ENCODE peak calls at places on chromosomes 7 and 10, in seven cellular contexts. F is lung; Y is lower lobe of right lung; X is NCI-H226; Z is activated effector memory CD4-positive, alpha-beta T cell treated with Interleukin-2 at 50 U/mL for 16 hours; I is EH; K is progenitor cell of endocrine pancreas. E is an unnamed sample.

GRCh38 chr10:110643670-110644597 is at the start of gene RBM20:
- DNase-seq in F (no peak), I (peak), Y (no peak), K (peak), X (no peak), Z (no peak), E (peak)

GRCh38 chr10:48684792-48685651 is at the start of gene WDFY4:
- DNase-seq in K (no peak), F (peak), I (no peak), Z (no peak), Y (peak), X (no peak), E (no peak)

GRCh38 chr10:52004342-52004949 is 305.1 kb upstream of the CSTF2T start:
- DNase-seq in Y (no peak), I (peak), K (no peak), X (peak), F (no peak), Z (no peak), E (peak)

GRCh38 chr7:2936301-2936700 is 92.2 kb upstream of the GNA12 start:
- DNase-seq in F (no peak), K (no peak), Z (no peak), X (no peak), I (no peak), Y (peak), E (no peak)

GRCh38 chr10:75952093-75952492 is 520.7 kb downstream of the LRMDA start:
- DNase-seq in Y (no peak), Z (no peak), I (no peak), K (no peak), F (no peak), X (no peak), E (no peak)

GRCh38 chr7:130490888-130491771 is 755 bp upstream of the MEST start:
- DNase-seq in F (no peak), I (peak), K (peak), Y (peak), Z (no peak), X (no peak), E (peak)

GRCh38 chr7:159119851-159120539 is 24.7 kb downstream of the VIPR2 start:
- DNase-seq in I (no peak), K (no peak), Y (no peak), X (no peak), F (no peak), Z (no peak), E (no peak)

GRCh38 chr10:52187521-52188258 is 126.4 kb upstream of the DKK1 start:
- DNase-seq in F (no peak), I (no peak), K (no peak), Y (no peak), Z (no peak), X (no peak), E (no peak)

GRCh38 chr7:90222811-90223725 is 11.5 kb downstream of the STEAP2 start:
- DNase-seq in I (peak), Y (no peak), K (no peak), F (no peak), Z (no peak), X (no peak), E (peak)

GRCh38 chr10:129764901-129765663 is 199.0 kb downstream of the EBF3 start:
- DNase-seq in K (peak), Y (peak), Z (no peak), I (no peak), X (no peak), F (no peak), E (no peak)

GRCh38 chr10:422675-423074 is 266.8 kb downstream of the DIP2C start:
- DNase-seq in Y (no peak), I (no peak), X (no peak), Z (no peak), F (no peak), K (no peak), E (no peak)

GRCh38 chr10:3806603-3807002 is 21.6 kb upstream of the KLF6 start:
- DNase-seq in I (peak), Z (no peak), X (peak), Y (peak), F (no peak), K (no peak), E (peak)

E was measured in M059J.